ENCODE peak calls at places on chromosomes 4 and X, in eight cellular contexts. X is cardiac fibroblast; A is cerebellum; G is stimulated activated CD8-positive, alpha-beta memory T cell treated with anti-CD3 and anti-CD28 coated beads, Interleukin-15, amount 100 ng/mL, for 48 hours; L is mesothelial cell of epicardium; V is HFF-Myc; Y is CD4-positive, alpha-beta T cell; Q is HTR-8/SVneo. R is an unnamed sample.

GRCh38 chrX:50432760-50433377 is 37.8 kb downstream of the DGKK start:
- DNase-seq in Y (no peak), G (no peak), L (no peak), X (no peak), V (no peak), A (no peak), Q (no peak), R (no peak)

GRCh38 chr4:81460115-81460836 is 11.4 kb downstream of the RASGEF1B start:
- DNase-seq in V (no peak), Y (no peak), X (no peak), L (no peak), G (no peak), A (no peak), Q (no peak), R (no peak)

GRCh38 chr4:828641-829271 is 2.8 kb upstream of the CPLX1 start:
- DNase-seq in G (no peak), V (no peak), Y (no peak), Q (no peak), A (peak; percentile 63), L (no peak), X (peak; percentile 20), R (no peak)

GRCh38 chrX:18360867-18361266 is 6.4 kb upstream of the SCML2 start:
- DNase-seq in L (no peak), Y (no peak), A (no peak), V (no peak), Q (no peak), G (no peak), X (peak; percentile 2), R (no peak)

GRCh38 chrX:70253377-70254062 is 6.5 kb downstream of the P2RY4 start:
- DNase-seq in Q (no peak), A (no peak), X (no peak), G (no peak), Y (no peak), V (no peak), L (no peak), R (no peak)

GRCh38 chrX:126165721-126166401 is at the start of gene DCAF12L2:
- DNase-seq in Y (no peak), Q (no peak), L (no peak), A (peak; percentile 1), X (peak; percentile 1), V (no peak), G (no peak), R (no peak)

GRCh38 chr4:64271601-64272081 is 137.6 kb downstream of the TECRL start:
- DNase-seq in L (no peak), Q (no peak), V (no peak), X (peak; percentile 29), A (no peak), Y (no peak), G (no peak), R (peak; percentile 19)

GRCh38 chr4:13982008-13982407 is 354.5 kb upstream of the BOD1L1 start:
- DNase-seq in G (no peak), A (no peak), X (no peak), V (no peak), Q (no peak), Y (no peak), L (no peak), R (no peak)

GRCh38 chr4:7389101-7389701 is 45.5 kb downstream of the PSAPL1 start:
- DNase-seq in L (peak; percentile 32), V (no peak), Y (no peak), X (no peak), G (no peak), A (no peak), Q (no peak), R (peak; percentile 41)

GRCh38 chr4:156173481-156173880 is 219.8 kb upstream of the CTSO start:
- DNase-seq in Y (no peak), V (no peak), A (no peak), X (no peak), L (no peak), Q (no peak), G (no peak), R (no peak)

GRCh38 chr4:146957252-146957651 is 11.6 kb upstream of the TTC29 start:
- DNase-seq in G (no peak), L (no peak), Y (no peak), V (peak; percentile 92), A (no peak), Q (peak; percentile 29), X (no peak), R (no peak)

GRCh38 chr4:186876961-186877626 is 153.4 kb upstream of the FAT1 start:
- DNase-seq in V (no peak), G (no peak), A (no peak), Q (no peak), X (no peak), L (no peak), Y (no peak), R (no peak)

GRCh38 chr4:30716671-30717207 is 3.4 kb upstream of the PCDH7 start:
- DNase-seq in V (no peak), Q (no peak), Y (no peak), L (no peak), X (peak; percentile 44), A (no peak), G (no peak), R (no peak)

GRCh38 chr4:40283968-40284367 is 51.2 kb upstream of the CHRNA9 start:
- DNase-seq in V (no peak), Q (peak; percentile 48), G (peak; percentile 80), A (no peak), Y (peak; percentile 58), L (no peak), X (no peak), R (no peak)

GRCh38 chr4:187612211-187612780 is 383.3 kb upstream of the ZFP42 start:
- DNase-seq in L (no peak), G (no peak), A (no peak), X (no peak), Y (no peak), V (no peak), Q (no peak), R (no peak)

GRCh38 chr4:73803213-73803612 is 33.3 kb upstream of the CXCL6 start:
- DNase-seq in G (no peak), X (no peak), A (no peak), L (no peak), V (no peak), Y (no peak), Q (no peak), R (no peak)

GRCh38 chrX:112651766-112652165 is 28.0 kb downstream of the LHFPL1 start:
- DNase-seq in V (no peak), G (no peak), A (no peak), Y (no peak), X (no peak), Q (no peak), L (no peak), R (no peak)

GRCh38 chr4:18421519-18421918 is 400.0 kb upstream of the LCORL start:
- DNase-seq in G (no peak), V (no peak), Q (no peak), L (no peak), Y (no peak), A (no peak), X (no peak), R (no peak)

GRCh38 chrX:13717697-13718483 is 16.5 kb downstream of the TRAPPC2 start:
- DNase-seq in V (no peak), G (no peak), A (no peak), Y (no peak), Q (no peak), X (peak; percentile 54), L (no peak), R (no peak)

GRCh38 chr4:152997771-152998487 is 61.8 kb downstream of the FHDC1 start:
- DNase-seq in X (no peak), A (no peak), L (no peak), G (no peak), V (no peak), Q (no peak), Y (no peak), R (peak; percentile 82)

GRCh38 chrX:68462653-68463052 is 29.4 kb upstream of the OPHN1 start:
- DNase-seq in Y (no peak), X (peak; percentile 64), A (no peak), G (no peak), L (no peak), V (peak; percentile 15), Q (no peak), R (no peak)

GRCh38 chrX:349196-349595 is 30.6 kb upstream of the GTPBP6 start:
- DNase-seq in A (no peak), L (no peak), V (no peak), Q (no peak), X (peak; percentile 18), Y (no peak), G (no peak), R (no peak)

GRCh38 chr4:8113611-8114343 is 44.8 kb downstream of the ABLIM2 start:
- DNase-seq in A (no peak), V (no peak), Y (no peak), Q (no peak), X (no peak), G (no peak), L (no peak), R (no peak)

R was measured in breast epithelium.